ENCODE peak calls at places on chromosomes 4 and X, in seven cellular contexts. S, U, C, G, E, Z and D are unnamed samples.

GRCh38 chr4:146224331-146224966 is 10.1 kb downstream of the REELD1 start:
- DNase-seq in S (no peak), U (no peak), C (no peak), G (no peak), E (no peak), Z (no peak), D (peak; percentile 9)

GRCh38 chrX:124925681-124926080 is 394.0 kb upstream of the TEX13C start:
- DNase-seq in S (no peak), U (no peak), C (no peak), G (no peak), E (no peak), Z (no peak), D (no peak)

GRCh38 chr4:177128306-177128705 is 181.4 kb upstream of the NEIL3 start:
- DNase-seq in S (no peak), U (peak; percentile 62), C (no peak), G (no peak), E (no peak), Z (no peak), D (peak; percentile 20)

GRCh38 chr4:153748378-153748777 is 11.4 kb downstream of the RNF175 start:
- DNase-seq in S (no peak), U (peak; percentile 59), C (no peak), G (peak; percentile 34), E (no peak), Z (no peak), D (peak; percentile 88)

GRCh38 chrX:134761788-134762187 is 103.5 kb upstream of the PLAC1 start:
- DNase-seq in S (no peak), U (peak; percentile 26), C (no peak), G (no peak), E (no peak), Z (no peak), D (peak; percentile 6)

GRCh38 chr4:74934016-74934821 is 1.3 kb downstream of the PARM1 start:
- DNase-seq in S (no peak), U (peak; percentile 20), C (no peak), G (peak; percentile 75), E (peak; percentile 47), Z (no peak), D (peak; percentile 0)

GRCh38 chrX:130120321-130120731 is 10.0 kb upstream of the ELF4 start:
- DNase-seq in S (no peak), U (no peak), C (no peak), G (peak; percentile 78), E (peak; percentile 40), Z (no peak), D (no peak)

GRCh38 chrX:24153796-24154189 is 4.3 kb downstream of the ZFX start:
- DNase-seq in S (no peak), U (no peak), C (no peak), G (no peak), E (no peak), Z (no peak), D (no peak)

GRCh38 chrX:86981326-86981890 is 536.2 kb upstream of the KLHL4 start:
- DNase-seq in S (no peak), U (no peak), C (no peak), G (no peak), E (no peak), Z (no peak), D (no peak)

GRCh38 chrX:154791467-154791866 is 13.8 kb downstream of the MPP1 start:
- DNase-seq in S (no peak), U (no peak), C (no peak), G (no peak), E (no peak), Z (no peak), D (no peak)

GRCh38 chrX:57366430-57366829 is 79.9 kb downstream of the FAAH2 start:
- DNase-seq in S (no peak), U (no peak), C (no peak), G (no peak), E (no peak), Z (no peak), D (no peak)

GRCh38 chrX:150610038-150610437 is 41.6 kb downstream of the MTM1 start:
- DNase-seq in S (no peak), U (no peak), C (no peak), G (no peak), E (no peak), Z (no peak), D (no peak)

GRCh38 chr4:54779797-54780196 is 122.0 kb downstream of the KIT start:
- DNase-seq in S (no peak), U (no peak), C (no peak), G (no peak), E (no peak), Z (no peak), D (no peak)

GRCh38 chr4:81648576-81649272 is 177.0 kb upstream of the RASGEF1B start:
- DNase-seq in S (peak; percentile 34), U (no peak), C (peak; percentile 8), G (no peak), E (no peak), Z (no peak), D (no peak)

GRCh38 chrX:50202539-50202938 is 1.7 kb upstream of the AKAP4 start:
- DNase-seq in S (no peak), U (peak; percentile 0), C (no peak), G (no peak), E (no peak), Z (no peak), D (no peak)

GRCh38 chrX:9260603-9261002 is 204.3 kb upstream of the TBL1X start:
- DNase-seq in S (no peak), U (no peak), C (no peak), G (no peak), E (no peak), Z (no peak), D (no peak)